ENCODE peak calls at places on chromosomes 2 and 18, in nine cellular contexts. R is CD8-positive, alpha-beta T cell; V is IMR-90; H is endothelial cell of umbilical vein; X is cardiac muscle cell; Q is neural crest cell; A is choroid plexus epithelial cell; J is cardiac fibroblast; B is ovary. Z is an unnamed sample.

GRCh38 chr2:3451926-3452671 is 67.2 kb downstream of the ADI1 start:
- DNase-seq in R (no peak), V (no peak), H (no peak), X (no peak), Q (no peak), A (peak; percentile 70), J (no peak), B (no peak), Z (no peak)

GRCh38 chr2:28117104-28117596 is 226.6 kb downstream of the BABAM2 start:
- DNase-seq in R (no peak), V (no peak), H (no peak), X (peak; percentile 15), Q (no peak), A (no peak), J (no peak), B (no peak), Z (no peak)

GRCh38 chr2:211435331-211435730 is 878.9 kb downstream of the CPS1 start:
- DNase-seq in R (no peak), V (no peak), H (no peak), X (peak; percentile 35), Q (no peak), A (no peak), J (no peak), B (no peak), Z (no peak)

GRCh38 chr2:82307510-82307909 is 2003.0 kb upstream of the LRRTM1 start:
- DNase-seq in R (no peak), V (no peak), H (no peak), X (no peak), Q (no peak), A (no peak), J (no peak), B (no peak), Z (no peak)

GRCh38 chr18:74507120-74507881 is 11.1 kb downstream of the CNDP2 start:
- DNase-seq in R (no peak), V (no peak), H (no peak), X (no peak), Q (no peak), A (no peak), J (no peak), B (no peak), Z (peak; percentile 54)

GRCh38 chr2:240589850-240590525 is 3.5 kb downstream of the CAPN10 start:
- DNase-seq in R (no peak), V (no peak), H (no peak), X (no peak), Q (no peak), A (no peak), J (no peak), B (peak; percentile 11), Z (peak; percentile 44)

GRCh38 chr2:166665991-166666940 is 172.2 kb upstream of the SCN7A start:
- DNase-seq in R (no peak), V (peak; percentile 89), H (no peak), X (no peak), Q (no peak), A (peak; percentile 68), J (peak; percentile 39), B (no peak), Z (no peak)

GRCh38 chr2:30165050-30165520 is 18.3 kb downstream of the YPEL5 start:
- DNase-seq in R (peak; percentile 52), V (peak; percentile 93), H (peak; percentile 87), X (peak; percentile 91), Q (peak; percentile 49), A (peak; percentile 96), J (peak; percentile 93), B (peak; percentile 62), Z (no peak)

GRCh38 chr2:46101557-46102220 is 195.5 kb upstream of the EPAS1 start:
- DNase-seq in R (no peak), V (no peak), H (no peak), X (no peak), Q (no peak), A (peak; percentile 46), J (no peak), B (no peak), Z (no peak)

GRCh38 chr18:6557052-6557451 is 142.3 kb upstream of the L3MBTL4 start:
- DNase-seq in R (no peak), V (no peak), H (no peak), X (peak; percentile 96), Q (peak; percentile 13), A (no peak), J (no peak), B (no peak), Z (no peak)

GRCh38 chr2:234130734-234131133 is 80.2 kb downstream of the SPP2 start:
- DNase-seq in R (no peak), V (no peak), H (no peak), X (no peak), Q (no peak), A (peak; percentile 8), J (no peak), B (no peak), Z (no peak)

GRCh38 chr2:183536714-183537113 is 412.5 kb downstream of the NUP35 start:
- DNase-seq in R (no peak), V (no peak), H (no peak), X (no peak), Q (no peak), A (no peak), J (no peak), B (no peak), Z (no peak)

GRCh38 chr2:196453613-196454047 is 185.9 kb upstream of the CCDC150 start:
- DNase-seq in R (peak; percentile 22), V (peak; percentile 63), H (peak; percentile 78), X (peak; percentile 44), Q (no peak), A (peak; percentile 85), J (peak; percentile 85), B (peak; percentile 20), Z (no peak)

GRCh38 chr2:19021100-19021476 is 337.3 kb downstream of the OSR1 start:
- DNase-seq in R (no peak), V (peak; percentile 98), H (no peak), X (no peak), Q (no peak), A (peak; percentile 92), J (peak; percentile 85), B (no peak), Z (no peak)

GRCh38 chr18:73615506-73615905 is 532.1 kb downstream of the FBXO15 start:
- DNase-seq in R (no peak), V (no peak), H (no peak), X (no peak), Q (no peak), A (no peak), J (no peak), B (no peak), Z (no peak)

DNA sequence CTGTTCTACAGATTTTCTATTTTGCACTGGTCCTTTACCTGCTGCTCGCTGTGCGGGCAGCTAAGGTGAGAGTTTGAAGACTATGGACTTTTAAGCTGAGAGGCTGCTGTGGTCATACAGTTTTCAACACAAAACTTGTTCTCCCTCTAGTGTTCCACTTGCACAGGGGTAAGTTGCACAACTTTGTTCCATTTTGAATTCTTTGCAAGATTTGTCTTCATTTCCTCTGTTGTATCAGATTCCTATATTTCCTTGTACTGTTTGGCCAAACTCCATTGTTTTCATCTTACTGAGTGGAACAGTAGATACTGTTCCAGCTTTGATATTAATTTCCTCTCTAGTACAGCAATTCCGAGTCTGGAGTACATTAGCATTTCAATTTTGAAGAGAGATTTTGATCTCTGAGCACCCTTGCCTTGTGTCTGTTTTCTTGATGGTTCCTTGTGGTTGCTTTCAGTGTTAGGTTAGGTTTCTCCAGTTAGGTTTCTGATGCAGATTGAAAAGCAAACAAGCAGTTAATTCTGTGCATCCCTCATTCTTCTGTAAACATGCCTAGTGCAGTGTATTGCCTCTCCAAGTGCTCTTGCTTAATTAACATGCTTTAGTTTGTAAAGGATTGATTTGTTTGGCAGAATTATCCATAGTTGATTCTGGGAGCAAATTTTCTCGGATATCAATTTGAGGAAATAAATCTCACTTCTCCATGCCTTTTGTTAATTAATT is 188.8 kb downstream of the PTPRM start:
- DNase-seq in R (no peak), V (peak; percentile 31), H (peak; percentile 62), X (no peak), Q (no peak), A (peak; percentile 79), J (peak; percentile 76), B (no peak), Z (no peak)
- TF ChIP-seq CTCF in R (no peak), V (no peak), H (no peak), X (peak; percentile 60), Q (peak; percentile 39), A (peak; percentile 71), J (peak; percentile 58), B (no peak), Z (peak; percentile 33)

DNA sequence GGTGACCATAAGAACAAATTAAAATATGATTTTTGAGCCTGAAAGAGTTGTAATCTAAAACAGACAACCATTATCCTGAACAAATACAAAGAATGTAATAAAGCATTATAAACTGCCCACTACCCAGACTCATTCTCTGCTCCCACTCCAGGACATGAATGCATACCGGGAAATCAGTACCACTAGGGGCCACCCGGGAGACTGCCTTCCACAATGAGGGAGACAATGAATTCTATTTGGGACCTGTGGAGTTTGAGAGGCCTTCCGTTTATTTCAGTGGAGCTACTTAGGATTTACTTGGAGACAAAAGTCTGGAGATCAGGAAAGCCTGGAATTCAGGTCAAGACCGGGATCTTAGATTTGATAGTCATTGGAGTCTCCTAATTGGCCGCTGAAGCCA is 50.0 kb downstream of the NAB1 start:
- DNase-seq in R (no peak), V (peak; percentile 11), H (no peak), X (peak; percentile 43), Q (peak; percentile 22), A (peak; percentile 37), J (peak; percentile 26), B (no peak), Z (no peak)
- TF ChIP-seq CTCF in R (no peak), V (no peak), H (no peak), X (peak; percentile 57), Q (peak; percentile 50), A (peak; percentile 69), J (peak; percentile 47), B (no peak), Z (no peak)

GRCh38 chr18:75546964-75547363 is 119.5 kb upstream of the SMIM21 start:
- DNase-seq in R (no peak), V (no peak), H (no peak), X (no peak), Q (no peak), A (no peak), J (no peak), B (no peak), Z (no peak)
- TF ChIP-seq CTCF in R (no peak), V (no peak), H (no peak), X (no peak), Q (no peak), A (no peak), J (no peak), B (no peak), Z (no peak)

GRCh38 chr18:11980148-11980554 is 1.2 kb upstream of the IMPA2 start:
- DNase-seq in R (no peak), V (peak; percentile 13), H (no peak), X (no peak), Q (no peak), A (no peak), J (no peak), B (peak; percentile 56), Z (no peak)

GRCh38 chr18:11981383-11981632 is at the start of gene IMPA2:
- DNase-seq in R (no peak), V (no peak), H (no peak), X (no peak), Q (no peak), A (no peak), J (no peak), B (no peak), Z (no peak)

GRCh38 chr18:11982981-11983380 is 1.7 kb downstream of the IMPA2 start:
- DNase-seq in R (no peak), V (no peak), H (no peak), X (no peak), Q (no peak), A (no peak), J (no peak), B (no peak), Z (no peak)

GRCh38 chr18:11980555-11981382 is 538 bp upstream of the IMPA2 start:
- DNase-seq in R (peak; percentile 94), V (peak; percentile 96), H (peak; percentile 98), X (peak; percentile 99), Q (peak; percentile 98), A (peak; percentile 99), J (peak; percentile 100), B (peak; percentile 97), Z (peak; percentile 99)

GRCh38 chr18:11981633-11982366 is 493 bp downstream of the IMPA2 start:
- DNase-seq in R (peak; percentile 22), V (peak; percentile 19), H (peak; percentile 19), X (peak; percentile 58), Q (peak; percentile 43), A (peak; percentile 16), J (peak; percentile 36), B (peak; percentile 55), Z (peak; percentile 55)
- TF ChIP-seq CTCF in R (no peak), V (no peak), H (no peak), X (no peak), Q (peak; percentile 18), A (no peak), J (no peak), B (no peak), Z (no peak)

Z was measured in tibial artery.